ENCODE peak calls at places on chromosomes 6 and 20, in six cellular contexts. Z is IMR-90, G is H9, O is mesenchymal stem cell, V is neuronal stem cell, I is H1. L is an unnamed sample. For H3K4me1, the result is how much of the 10 kb centered on the place peaks cover.

GRCh38 chr20:56463428-56463827 is 5.0 kb upstream of the RTF2 start:
- DNase-seq in V (no peak), I (no peak), G (no peak), Z (no peak), O (no peak), L (no peak)

GRCh38 chr6:30685157-30685976 is 1.1 kb downstream of the PPP1R18 start:
- DNase-seq in Z (no peak), I (no peak), G (no peak), V (no peak), O (peak), L (no peak)

GRCh38 chr6:143329323-143329722 is 121.2 kb downstream of the ADAT2 start:
- DNase-seq in G (no peak), I (no peak), Z (peak), O (no peak), V (no peak), L (no peak)

GRCh38 chr20:43833511-43834395 is 80.9 kb upstream of the TOX2 start:
- DNase-seq in I (no peak), V (no peak), O (no peak), Z (no peak), G (no peak), L (no peak)

GRCh38 chr20:38200646-38201045 is 35.6 kb upstream of the TGM2 start:
- DNase-seq in O (no peak), I (no peak), Z (no peak), V (no peak), G (no peak), L (no peak)

GRCh38 chr20:57047281-57048026 is 219.0 kb downstream of the BMP7 start:
- DNase-seq in O (peak), G (no peak), I (no peak), V (no peak), Z (no peak), L (peak)

GRCh38 chr6:113954653-113955052 is 16.3 kb downstream of the HDAC2 start:
- DNase-seq in I (no peak), Z (peak), O (no peak), V (no peak), G (no peak), L (no peak)

GRCh38 chr6:156718647-156719394 is 58.4 kb upstream of the ARID1B start:
- DNase-seq in V (no peak), I (no peak), O (peak), Z (peak), G (peak), L (peak)

GRCh38 chr6:36712816-36713215 is 15.2 kb downstream of the RAB44 start:
- DNase-seq in O (no peak), I (no peak), V (no peak), G (no peak), Z (no peak), L (no peak)

GRCh38 chr6:34068462-34069044 is 77.3 kb downstream of the GRM4 start:
- DNase-seq in I (no peak), V (no peak), Z (no peak), O (no peak), G (no peak), L (no peak)

GRCh38 chr20:10739134-10739533 is 65.3 kb upstream of the JAG1 start:
- DNase-seq in G (no peak), I (no peak), V (no peak), Z (no peak), O (no peak), L (no peak)

GRCh38 chr20:53660947-53661381 is 67.3 kb upstream of the ZNF217 start:
- DNase-seq in I (no peak), O (no peak), Z (peak), G (no peak), V (no peak), L (no peak)

GRCh38 chr20:15205719-15206118 is 868.3 kb upstream of the FLRT3 start:
- DNase-seq in O (no peak), I (no peak), G (no peak), V (no peak), Z (no peak), L (no peak)

GRCh38 chr6:14861491-14861943 is 384.4 kb upstream of the JARID2 start:
- DNase-seq in G (peak), O (no peak), I (no peak), Z (no peak), V (no peak), L (no peak)

GRCh38 chr6:149642829-149643580 is 5.5 kb downstream of the KATNA1 start:
- DNase-seq in I (no peak), V (no peak), G (no peak), Z (peak), O (no peak), L (no peak)

GRCh38 chr6:13177617-13178506 is 150.5 kb downstream of the TBC1D7 start:
- DNase-seq in V (no peak), Z (no peak), I (no peak), O (no peak), G (no peak), L (no peak)

GRCh38 chr20:62598761-62599194 is 43.5 kb upstream of the SLCO4A1 start:
- DNase-seq in G (no peak), V (no peak), O (no peak), Z (no peak), I (no peak), L (no peak)

GRCh38 chr6:54881066-54881733 is 34.6 kb downstream of the FAM83B start:
- DNase-seq in Z (no peak), V (no peak), G (no peak), O (no peak), I (no peak), L (no peak)

GRCh38 chr20:33026779-33027759 is 4.4 kb upstream of the BPIFB6 start:
- DNase-seq in O (no peak), Z (no peak), I (no peak), V (no peak), G (no peak), L (no peak)

GRCh38 chr20:50527068-50527605 is 17.0 kb downstream of the PTPN1 start:
- DNase-seq in O (no peak), G (no peak), Z (peak), I (no peak), V (no peak), L (no peak)

GRCh38 chr6:89066929-89067646 is 13.5 kb upstream of the PNRC1 start:
- DNase-seq in Z (no peak), V (no peak), G (no peak), O (no peak), I (no peak), L (no peak)

GRCh38 chr20:37987602-37988290 is 45.5 kb downstream of the TTI1 start:
- DNase-seq in V (no peak), Z (no peak), O (no peak), G (no peak), I (no peak), L (no peak)

GRCh38 chr6:121645100-121645745 is 209.8 kb downstream of the GJA1 start:
- DNase-seq in V (no peak), Z (peak), G (no peak), I (no peak), O (no peak), L (no peak)

GRCh38 chr20:52497731-52498130 is 306.2 kb upstream of the ZFP64 start:
- DNase-seq in O (peak), Z (peak), I (no peak), V (no peak), G (no peak), L (no peak)

GRCh38 chr6:157535354-157536217 is 154.6 kb downstream of the ZDHHC14 start:
- DNase-seq in O (peak), I (no peak), G (no peak), Z (peak), V (no peak), L (no peak)

GRCh38 chr6:106136845-106137244 is 50.7 kb downstream of the PRDM1 start:
- DNase-seq in I (no peak), G (no peak), Z (no peak), V (no peak), O (no peak), L (no peak)

GRCh38 chr6:106133040-106133439 is 46.9 kb downstream of the PRDM1 start:
- DNase-seq in Z (no peak), V (no peak), O (no peak), G (no peak), I (no peak), L (no peak)

GRCh38 chr6:106136172-106136571 is 50.0 kb downstream of the PRDM1 start:
- DNase-seq in G (no peak), I (no peak), Z (no peak), O (no peak), V (no peak), L (no peak)

GRCh38 chr6:106134087-106134770 is 48.1 kb downstream of the PRDM1 start:
- DNase-seq in Z (no peak), G (no peak), O (no peak), V (no peak), I (no peak), L (peak)

DNA sequence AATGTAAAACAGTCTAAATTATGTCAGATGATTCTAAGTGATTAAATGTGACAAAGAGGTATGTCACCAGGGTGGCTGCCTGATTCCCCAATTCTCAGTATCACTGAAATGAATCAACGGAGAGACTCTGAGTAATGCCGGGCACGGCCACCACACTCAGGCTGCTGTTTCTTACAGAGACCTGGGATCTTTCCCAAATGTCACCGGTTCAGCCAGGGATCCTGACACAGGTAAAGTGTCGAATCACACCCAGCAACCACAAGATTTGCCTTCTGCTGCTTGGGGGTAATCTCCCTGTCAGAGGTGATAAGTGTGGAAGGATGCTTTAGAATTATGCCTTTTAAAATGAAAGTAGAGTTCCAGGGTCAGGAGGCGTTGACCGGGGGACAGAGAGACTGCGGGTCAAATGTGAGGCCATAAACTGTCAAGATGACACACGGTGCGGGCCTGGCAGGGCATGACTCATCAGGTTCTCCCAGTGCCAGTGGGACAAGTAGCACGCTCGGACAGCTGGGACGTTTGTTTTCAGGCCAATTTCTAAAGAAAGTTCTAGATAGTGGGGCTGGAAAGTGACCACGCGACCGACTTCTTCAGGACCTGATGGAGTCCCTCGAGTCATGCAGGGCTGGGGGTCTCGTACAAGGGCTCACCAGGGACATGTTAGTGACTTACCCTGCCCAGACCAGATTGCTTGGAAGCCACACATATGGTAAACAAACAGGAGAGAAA is 48.9 kb downstream of the PRDM1 start:
- DNase-seq in V (no peak), I (no peak), Z (no peak), G (no peak), O (peak), L (peak)
- H3K27ac ChIP-seq in V (no peak), I (no peak), Z (no peak), G (no peak), O (no peak), L (no peak)

DNA sequence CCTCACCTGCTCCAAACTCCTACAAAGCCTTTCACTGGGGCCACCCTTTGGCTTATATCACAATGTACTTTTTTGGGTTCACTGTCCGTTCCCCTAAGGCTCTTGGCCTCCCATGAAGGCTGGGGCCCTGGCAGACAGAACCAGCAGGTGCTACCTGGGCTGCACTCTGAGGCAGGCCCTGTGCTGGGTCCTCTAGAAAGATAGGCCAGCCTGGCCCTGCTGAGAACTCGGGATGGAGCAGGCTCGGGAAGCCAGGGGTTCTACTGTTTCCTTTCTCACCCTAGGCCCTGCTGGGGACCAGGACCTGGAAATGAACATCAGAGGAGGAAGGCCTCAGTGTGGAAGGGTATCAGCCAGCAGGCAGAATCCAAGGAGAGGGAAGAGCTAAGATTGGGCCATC is 79.5 kb downstream of the MRPL14 start:
- DNase-seq in O (no peak), Z (no peak), I (no peak), V (no peak), G (no peak), L (no peak)
- H3K4me1 ChIP-seq in O (under half), Z (half or more), I (under half), V (under half), G (under half), L (under half)

GRCh38 chr6:53011993-53012392 is 16.9 kb upstream of the GSTA4 start:
- DNase-seq in O (peak), Z (peak), G (no peak), I (no peak), V (no peak), L (peak)

GRCh38 chr6:53015486-53015885 is 20.4 kb upstream of the GSTA4 start:
- DNase-seq in G (no peak), I (no peak), O (no peak), V (no peak), Z (no peak), L (peak)

GRCh38 chr6:53014034-53014433 is 18.9 kb upstream of the GSTA4 start:
- DNase-seq in G (no peak), V (no peak), I (no peak), O (peak), Z (peak), L (peak)

GRCh38 chr6:53018443-53018842 is 23.4 kb upstream of the GSTA4 start:
- DNase-seq in O (no peak), Z (no peak), V (no peak), G (no peak), I (no peak), L (no peak)

DNA sequence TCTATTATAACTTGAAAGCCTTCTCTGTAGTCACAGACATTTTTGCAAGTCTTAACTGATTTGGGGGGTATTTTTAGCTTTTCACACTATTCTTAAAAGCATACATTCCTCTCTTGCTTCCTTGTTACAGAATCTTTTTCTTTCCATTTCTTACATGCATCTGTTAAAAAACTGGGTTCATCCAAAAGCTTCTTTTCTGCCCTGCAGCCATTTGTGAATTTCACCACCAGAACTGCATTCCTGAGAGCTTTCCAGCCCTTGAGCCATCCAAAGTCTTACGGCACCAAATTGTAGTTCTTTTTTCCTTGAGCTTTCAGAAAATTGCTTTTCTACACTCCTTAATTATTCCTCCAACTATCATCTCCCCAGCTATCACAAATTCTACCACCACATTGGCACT is 19.7 kb upstream of the GSTA4 start:
- DNase-seq in V (no peak), Z (peak), G (no peak), O (no peak), I (no peak), L (peak)
- H4K91ac ChIP-seq in V (no peak), Z (no peak), G (no peak), O (no peak), I (no peak), L (no peak)

DNA sequence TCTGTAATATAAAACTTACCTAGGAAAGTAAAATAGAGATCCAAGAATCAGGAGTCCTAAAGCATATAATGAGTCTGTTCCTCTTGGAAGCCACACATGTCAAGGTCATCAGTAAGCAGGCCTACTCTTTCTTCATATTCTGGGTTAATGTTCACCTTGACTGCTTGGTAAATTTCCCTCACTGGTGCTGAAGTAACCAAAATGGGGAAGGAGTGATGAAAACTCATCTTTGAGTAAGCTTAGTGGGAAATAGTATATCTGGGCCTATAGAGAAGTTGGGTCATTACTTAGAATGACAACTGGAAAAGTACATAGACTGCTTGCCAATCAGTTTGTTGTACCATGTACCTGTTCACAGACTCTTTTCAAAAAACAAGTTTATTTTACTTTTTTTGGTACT is 6.6 kb downstream of the TSPYL4 start:
- DNase-seq in Z (no peak), O (no peak), I (no peak), G (no peak), V (no peak), L (no peak)
- H3K27ac ChIP-seq in Z (no peak), O (no peak), I (no peak), G (no peak), V (no peak), L (no peak)

DNA sequence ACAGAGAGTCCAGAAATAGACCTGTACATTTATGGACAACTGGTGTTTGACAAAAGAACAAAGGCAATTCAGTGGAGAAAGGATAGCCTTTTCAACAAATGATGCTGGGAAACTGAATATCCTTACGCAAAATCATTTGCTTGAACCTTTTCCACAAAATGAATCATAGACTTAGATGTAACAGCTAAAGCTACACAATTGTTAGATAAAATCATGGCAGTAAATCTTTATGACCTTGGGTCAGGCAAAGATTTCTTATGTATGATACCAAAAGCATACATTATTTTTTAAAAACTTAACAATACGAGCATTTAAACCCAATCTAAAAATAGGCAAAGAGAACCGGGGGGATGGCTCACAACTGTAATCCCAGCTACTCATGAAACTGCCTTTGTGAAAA is 73.5 kb upstream of the DST start:
- DNase-seq in V (no peak), O (no peak), G (no peak), I (no peak), Z (peak), L (no peak)
- H3K4me1 ChIP-seq in V (under half), O (under half), G (under half), I (under half), Z (under half), L (under half)

GRCh38 chr6:130198483-130199035 is 24.2 kb downstream of the SAMD3 start:
- DNase-seq in I (no peak), V (no peak), G (no peak), O (no peak), Z (no peak), L (no peak)
- H4K91ac ChIP-seq in I (peak), V (no peak), G (no peak), O (no peak), Z (no peak), L (no peak)

DNA sequence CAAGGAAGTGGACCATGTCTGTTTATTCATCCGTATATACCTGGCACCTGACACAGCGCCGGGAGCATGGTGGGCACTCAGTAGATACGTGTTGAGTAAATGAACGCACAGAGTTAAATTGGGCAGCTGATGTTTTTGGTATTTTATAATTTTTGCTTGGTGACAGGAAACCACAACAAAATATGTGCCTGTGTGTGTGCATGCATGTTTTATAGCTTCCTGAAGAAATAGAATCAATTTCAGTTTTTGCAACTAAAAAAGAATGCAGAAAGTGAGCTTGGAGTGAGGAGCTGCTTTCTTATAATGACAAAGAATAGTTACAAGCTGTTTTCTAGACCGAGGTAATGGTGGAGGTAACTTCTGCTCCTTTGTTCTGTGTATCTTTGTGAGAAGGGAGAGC is 91.5 kb downstream of the PLCB4 start:
- DNase-seq in V (no peak), O (no peak), Z (no peak), I (no peak), G (no peak), L (no peak)
- H3K27ac ChIP-seq in V (no peak), O (peak), Z (no peak), I (no peak), G (no peak), L (no peak)

L was measured in trophoblast cell.